ENCODE peak calls at places on chromosomes 12 and 14, in nine cellular contexts. P is H1, U is A549, T is tibial nerve, L is ovary, O is suprapubic skin, S is K562, I is SK-N-SH, B is sigmoid colon. F is an unnamed sample.

GRCh38 chr12:22046090-22046967 is at the start of gene CMAS:
- DNase-seq in P (peak), U (peak), T (peak), L (peak), O (peak), S (peak), I (peak), B (peak), F (peak)

GRCh38 chr12:62299617-62300016 is 39.4 kb downstream of the USP15 start:
- DNase-seq in P (no peak), U (no peak), T (no peak), L (no peak), O (no peak), S (no peak), I (no peak), B (no peak), F (no peak)

GRCh38 chr12:113239811-113240331 is 18.6 kb downstream of the TPCN1 start:
- DNase-seq in P (no peak), U (no peak), T (no peak), L (peak), O (peak), S (no peak), I (no peak), B (peak), F (no peak)

GRCh38 chr12:52692253-52692652 is 11.1 kb downstream of the KRT77 start:
- DNase-seq in P (no peak), U (peak), T (no peak), L (no peak), O (no peak), S (peak), I (peak), B (no peak), F (no peak)

GRCh38 chr14:98298481-98299227 is 973.3 kb downstream of the BCL11B start:
- DNase-seq in P (no peak), U (no peak), T (no peak), L (no peak), O (no peak), S (no peak), I (no peak), B (no peak), F (peak)

GRCh38 chr14:86013663-86014062 is 483.7 kb downstream of the FLRT2 start:
- DNase-seq in P (no peak), U (no peak), T (no peak), L (no peak), O (no peak), S (no peak), I (no peak), B (no peak), F (no peak)

GRCh38 chr12:124940393-124941169 is 26.1 kb upstream of the UBC start:
- DNase-seq in P (peak), U (peak), T (peak), L (peak), O (peak), S (peak), I (peak), B (peak), F (peak)

GRCh38 chr12:78470354-78471195 is 394.0 kb upstream of the SYT1 start:
- DNase-seq in P (no peak), U (peak), T (peak), L (no peak), O (no peak), S (no peak), I (peak), B (no peak), F (no peak)

GRCh38 chr14:105258846-105259245 is 10.5 kb downstream of the BTBD6 start:
- DNase-seq in P (no peak), U (peak), T (no peak), L (no peak), O (no peak), S (no peak), I (no peak), B (no peak), F (no peak)

GRCh38 chr12:52423661-52424503 is 10.3 kb downstream of the KRT75 start:
- DNase-seq in P (no peak), U (no peak), T (no peak), L (no peak), O (no peak), S (no peak), I (no peak), B (peak), F (no peak)

GRCh38 chr12:71128191-71128590 is 29.6 kb downstream of the TSPAN8 start:
- DNase-seq in P (no peak), U (no peak), T (peak), L (no peak), O (no peak), S (no peak), I (no peak), B (no peak), F (no peak)

GRCh38 chr14:69999246-69999645 is 120.0 kb downstream of the SMOC1 start:
- DNase-seq in P (no peak), U (peak), T (no peak), L (no peak), O (no peak), S (no peak), I (no peak), B (no peak), F (no peak)

GRCh38 chr14:90388982-90389381 is 7.8 kb upstream of the CALM1 start:
- DNase-seq in P (no peak), U (no peak), T (no peak), L (no peak), O (no peak), S (no peak), I (no peak), B (no peak), F (no peak)

GRCh38 chr14:75906680-75907280 is 75.0 kb downstream of the TGFB3 start:
- DNase-seq in P (no peak), U (peak), T (peak), L (peak), O (no peak), S (peak), I (peak), B (peak), F (peak)

GRCh38 chr14:89921896-89922548 is 32.5 kb downstream of the EFCAB11 start:
- DNase-seq in P (no peak), U (no peak), T (no peak), L (no peak), O (no peak), S (no peak), I (no peak), B (no peak), F (no peak)

GRCh38 chr12:89451876-89452275 is 72.7 kb downstream of the GALNT4 start:
- DNase-seq in P (peak), U (no peak), T (no peak), L (no peak), O (no peak), S (no peak), I (no peak), B (peak), F (no peak)

GRCh38 chr12:131981388-131981787 is 31.6 kb downstream of the EP400 start:
- DNase-seq in P (no peak), U (no peak), T (no peak), L (no peak), O (no peak), S (no peak), I (no peak), B (no peak), F (no peak)

GRCh38 chr12:6828671-6829531 is 694 bp downstream of the P3H3 start:
- DNase-seq in P (no peak), U (peak), T (no peak), L (peak), O (peak), S (peak), I (peak), B (peak), F (no peak)

GRCh38 chr12:92719674-92720073 is 16.9 kb downstream of the PLEKHG7 start:
- DNase-seq in P (no peak), U (no peak), T (no peak), L (no peak), O (no peak), S (no peak), I (no peak), B (no peak), F (no peak)

GRCh38 chr14:37114039-37114438 is 58.4 kb downstream of the SLC25A21 start:
- DNase-seq in P (no peak), U (peak), T (no peak), L (no peak), O (no peak), S (no peak), I (no peak), B (no peak), F (no peak)

GRCh38 chr12:80862606-80863005 is 75.1 kb downstream of the LIN7A start:
- DNase-seq in P (no peak), U (no peak), T (no peak), L (no peak), O (no peak), S (no peak), I (no peak), B (no peak), F (no peak)

GRCh38 chr12:29229937-29230336 is 80.9 kb downstream of the FAR2 start:
- DNase-seq in P (no peak), U (no peak), T (no peak), L (no peak), O (no peak), S (no peak), I (no peak), B (no peak), F (no peak)

GRCh38 chr12:3253682-3254275 is 176.6 kb downstream of the TSPAN9 start:
- DNase-seq in P (no peak), U (no peak), T (no peak), L (no peak), O (no peak), S (no peak), I (no peak), B (no peak), F (no peak)

GRCh38 chr12:54016478-54016964 is 7.7 kb downstream of the HOXC8 start:
- DNase-seq in P (no peak), U (peak), T (no peak), L (peak), O (no peak), S (no peak), I (no peak), B (no peak), F (no peak)

GRCh38 chr14:92686763-92687427 is 61.5 kb downstream of the LGMN start:
- DNase-seq in P (peak), U (peak), T (peak), L (peak), O (peak), S (peak), I (peak), B (peak), F (no peak)
- TF ChIP-seq EP300 in P (no peak), U (no peak), T (no peak), L (no peak), O (no peak), S (no peak), I (no peak), B (no peak), F (no peak)

GRCh38 chr12:1913377-1914115 is 4.9 kb downstream of the CACNA2D4 start:
- DNase-seq in P (no peak), U (no peak), T (peak), L (no peak), O (no peak), S (no peak), I (peak), B (no peak), F (peak)
- TF ChIP-seq EP300 in P (no peak), U (no peak), T (no peak), L (no peak), O (no peak), S (no peak), I (no peak), B (no peak), F (no peak)

DNA sequence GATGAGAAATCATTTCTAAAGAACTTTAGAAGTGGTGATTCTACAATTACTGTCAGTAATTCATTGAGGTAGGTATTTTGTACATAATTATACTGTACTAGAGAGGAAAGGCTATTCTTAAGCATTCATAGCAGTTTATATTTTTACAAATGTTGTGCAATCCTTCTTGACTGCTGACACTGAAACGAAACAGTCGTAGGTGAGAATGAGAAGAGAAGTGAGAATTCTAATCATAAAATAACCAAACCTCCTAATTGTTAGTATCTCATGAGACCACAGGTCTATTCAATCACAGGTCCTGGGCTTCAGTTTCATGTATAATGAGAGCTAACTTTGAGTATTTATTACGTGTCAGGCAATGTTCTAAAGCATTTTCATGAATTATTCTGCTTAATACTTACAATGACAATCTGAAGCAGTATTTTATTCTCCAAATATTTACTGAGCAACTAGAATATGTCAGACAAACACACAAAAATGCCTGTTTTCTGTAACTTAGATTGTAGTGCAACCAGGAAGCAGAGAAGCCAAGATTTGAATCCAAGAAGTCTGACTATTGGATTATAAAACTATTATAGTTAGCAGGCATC is 24.4 kb downstream of the RERG start:
- DNase-seq in P (no peak), U (no peak), T (no peak), L (no peak), O (no peak), S (no peak), I (no peak), B (no peak), F (no peak)
- TF ChIP-seq EP300 in P (no peak), U (no peak), T (no peak), L (no peak), O (no peak), S (no peak), I (no peak), B (peak), F (no peak)

DNA sequence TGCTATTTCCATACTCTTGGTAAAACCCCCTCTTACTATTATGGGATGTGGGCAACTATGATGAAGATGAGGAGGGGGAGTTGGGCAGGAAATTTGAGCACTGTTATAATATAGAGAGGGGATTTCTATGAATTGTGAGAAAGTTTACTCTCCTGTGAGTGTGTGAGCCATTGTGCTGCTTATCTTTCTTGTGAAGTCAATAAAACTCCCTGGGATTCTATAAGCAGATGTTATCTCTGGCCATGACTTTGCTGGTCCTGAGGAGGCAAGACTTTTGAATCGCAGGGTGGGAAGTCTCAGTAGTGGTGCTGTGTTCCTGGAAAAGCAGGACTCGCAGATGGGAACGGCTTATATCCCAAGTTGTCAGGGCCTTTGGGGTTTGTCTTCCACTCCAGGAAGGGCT is 62.2 kb downstream of the EMP1 start:
- DNase-seq in P (no peak), U (no peak), T (no peak), L (no peak), O (no peak), S (no peak), I (no peak), B (no peak), F (no peak)
- TF ChIP-seq EP300 in P (no peak), U (no peak), T (no peak), L (no peak), O (no peak), S (no peak), I (no peak), B (no peak), F (no peak)

DNA sequence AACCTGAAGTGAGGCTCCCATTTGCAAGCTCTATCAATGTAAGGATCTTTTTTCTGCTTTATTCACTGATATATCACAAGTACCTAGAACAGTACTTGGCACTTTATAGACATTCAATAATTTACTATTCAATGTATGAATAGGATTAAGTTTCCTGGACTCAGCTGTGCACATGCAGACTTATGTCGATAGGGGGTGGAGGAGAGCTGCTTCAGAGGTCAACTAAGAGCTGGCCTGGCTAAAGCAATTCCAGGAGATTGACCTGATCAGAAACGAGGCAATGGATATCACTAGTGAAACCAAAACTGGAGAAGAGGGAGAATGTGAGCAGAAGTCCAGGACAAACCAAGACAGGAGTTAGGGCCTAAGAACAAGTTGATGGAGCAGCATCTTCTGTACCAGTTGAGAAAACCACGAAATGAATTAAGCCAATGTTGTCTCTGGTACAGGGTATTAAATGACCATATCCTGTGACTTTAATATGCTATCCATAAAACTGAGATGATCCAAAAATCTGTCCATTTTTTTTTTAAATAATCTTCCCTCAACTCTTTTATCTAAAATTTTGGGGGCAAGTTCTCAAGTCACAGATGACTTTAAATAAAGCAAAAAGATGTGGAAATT is 169.2 kb downstream of the PIK3C2G start:
- DNase-seq in P (no peak), U (peak), T (peak), L (peak), O (no peak), S (peak), I (peak), B (no peak), F (no peak)
- TF ChIP-seq EP300 in P (no peak), U (no peak), T (no peak), L (no peak), O (no peak), S (no peak), I (no peak), B (no peak), F (no peak)

GRCh38 chr14:64944861-64945260 is 2.3 kb upstream of the GPX2 start:
- DNase-seq in P (no peak), U (no peak), T (no peak), L (no peak), O (no peak), S (no peak), I (no peak), B (no peak), F (peak)
- TF ChIP-seq EP300 in P (no peak), U (no peak), T (no peak), L (no peak), O (no peak), S (no peak), I (no peak), B (no peak), F (no peak)

GRCh38 chr14:20623798-20624197 is 17.7 kb downstream of the OR6S1 start:
- DNase-seq in P (no peak), U (peak), T (no peak), L (no peak), O (no peak), S (no peak), I (no peak), B (no peak), F (no peak)

GRCh38 chr14:20627337-20628032 is 14.0 kb downstream of the OR6S1 start:
- DNase-seq in P (no peak), U (no peak), T (no peak), L (no peak), O (no peak), S (no peak), I (no peak), B (no peak), F (no peak)

GRCh38 chr14:20626274-20626673 is 15.2 kb downstream of the OR6S1 start:
- DNase-seq in P (no peak), U (no peak), T (no peak), L (no peak), O (no peak), S (no peak), I (no peak), B (no peak), F (no peak)

GRCh38 chr14:20622816-20623291 is 18.6 kb downstream of the OR6S1 start:
- DNase-seq in P (no peak), U (no peak), T (no peak), L (no peak), O (no peak), S (no peak), I (no peak), B (no peak), F (no peak)

GRCh38 chr14:20624495-20625070 is 16.9 kb downstream of the OR6S1 start:
- DNase-seq in P (no peak), U (peak), T (peak), L (peak), O (peak), S (peak), I (no peak), B (peak), F (no peak)
- TF ChIP-seq EP300 in P (no peak), U (no peak), T (no peak), L (no peak), O (no peak), S (no peak), I (no peak), B (no peak), F (no peak)

DNA sequence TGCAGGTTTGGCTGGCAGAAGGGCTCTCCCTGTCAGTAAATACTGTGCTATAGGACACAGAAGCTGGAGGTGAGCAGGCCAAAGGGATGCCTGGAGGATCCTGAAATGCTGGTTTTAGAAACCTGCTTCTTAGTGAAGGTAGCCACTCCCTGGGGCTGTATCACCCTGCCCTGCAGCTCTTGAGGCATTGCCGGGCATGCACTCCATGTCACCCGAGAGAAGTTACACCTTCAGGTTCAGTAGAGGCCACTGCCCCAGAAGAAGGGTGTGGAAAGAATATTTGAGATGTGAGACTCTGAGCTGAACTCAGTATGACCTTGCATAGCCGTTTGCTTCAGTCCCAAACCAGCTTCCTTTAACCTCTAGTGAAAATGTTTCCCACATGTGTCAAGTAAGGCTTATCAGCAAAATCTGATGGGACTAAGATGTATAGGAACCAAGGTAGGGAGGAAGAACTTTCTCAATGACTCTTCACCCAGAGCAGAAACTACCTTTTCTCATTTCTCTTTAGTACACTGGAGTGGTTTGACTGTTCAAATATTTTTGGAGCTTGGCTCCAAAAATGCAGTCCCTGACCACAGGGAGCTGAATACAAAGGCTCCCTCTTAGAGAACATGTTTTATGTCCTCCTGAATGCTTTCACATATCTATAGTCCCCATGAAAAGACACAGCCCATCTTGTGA is 164.5 kb upstream of the DYRK2 start:
- DNase-seq in P (no peak), U (no peak), T (no peak), L (no peak), O (no peak), S (no peak), I (no peak), B (no peak), F (no peak)
- TF ChIP-seq EP300 in P (no peak), U (no peak), T (no peak), L (no peak), O (no peak), S (no peak), I (no peak), B (no peak), F (no peak)

GRCh38 chr14:103519043-103519836 is 3.4 kb downstream of the CKB start:
- DNase-seq in P (no peak), U (peak), T (no peak), L (peak), O (peak), S (peak), I (peak), B (peak), F (no peak)
- TF ChIP-seq EP300 in P (no peak), U (no peak), T (no peak), L (no peak), O (no peak), S (peak), I (no peak), B (no peak), F (no peak)

GRCh38 chr14:60773558-60773957 is 39.0 kb downstream of the MNAT1 start:
- DNase-seq in P (no peak), U (no peak), T (no peak), L (no peak), O (no peak), S (no peak), I (no peak), B (no peak), F (no peak)
- TF ChIP-seq EP300 in P (no peak), U (no peak), T (no peak), L (no peak), O (no peak), S (no peak), I (no peak), B (no peak), F (no peak)